ENCODE peak calls at places on chromosome 7, in ten cellular contexts. F is IMR-90; P is fibroblast of lung; U is body of pancreas; L is psoas muscle; J is H9; K is mesendoderm; S is sigmoid colon; W is aorta; B is CD8-positive, alpha-beta memory T cell. E is an unnamed sample.

GRCh38 chr7:103843689-103844480 is 145.6 kb downstream of the RELN start:
- DNase-seq in L (no peak), B (no peak), J (no peak), W (no peak), U (no peak), S (no peak), K (peak; percentile 16), F (no peak), P (no peak), E (no peak)

GRCh38 chr7:134406431-134406830 is 52.5 kb downstream of the AKR1B1 start:
- DNase-seq in U (no peak), K (no peak), L (no peak), W (no peak), S (no peak), J (no peak), P (no peak), F (no peak), B (no peak), E (no peak)

GRCh38 chr7:15326044-15326644 is 235.7 kb downstream of the AGMO start:
- DNase-seq in U (no peak), J (no peak), L (no peak), F (peak; percentile 35), K (peak; percentile 35), S (no peak), B (no peak), W (no peak), P (peak; percentile 61), E (peak; percentile 43)

GRCh38 chr7:49483142-49483541 is 290.3 kb upstream of the VWC2 start:
- DNase-seq in J (no peak), W (no peak), P (no peak), L (no peak), U (peak; percentile 24), B (no peak), K (peak; percentile 61), F (no peak), S (no peak), E (peak; percentile 36)

GRCh38 chr7:94266278-94266677 is 128.4 kb upstream of the COL1A2 start:
- DNase-seq in U (peak; percentile 40), F (no peak), B (no peak), J (no peak), W (no peak), K (no peak), P (peak; percentile 70), S (no peak), L (no peak), E (no peak)

GRCh38 chr7:151719031-151719894 is 157.7 kb downstream of the PRKAG2 start:
- DNase-seq in F (no peak), W (no peak), L (no peak), K (no peak), U (no peak), B (no peak), P (no peak), S (no peak), J (no peak), E (no peak)

GRCh38 chr7:69981646-69982045 is 383.4 kb downstream of the AUTS2 start:
- DNase-seq in U (no peak), W (no peak), S (no peak), L (no peak), P (no peak), K (no peak), J (no peak), B (no peak), F (no peak), E (no peak)

GRCh38 chr7:937851-938484 is 16.5 kb downstream of the ADAP1 start:
- DNase-seq in B (no peak), F (no peak), U (no peak), J (no peak), S (no peak), K (no peak), P (no peak), W (peak; percentile 43), L (no peak), E (no peak)

GRCh38 chr7:116733924-116734591 is 62.1 kb downstream of the MET start:
- DNase-seq in F (no peak), L (no peak), P (no peak), W (no peak), U (peak; percentile 56), J (no peak), B (no peak), S (no peak), K (no peak), E (no peak)

GRCh38 chr7:20223356-20223755 is 6.2 kb upstream of the MACC1 start:
- DNase-seq in L (no peak), W (no peak), U (no peak), B (no peak), P (peak; percentile 22), S (no peak), F (peak; percentile 63), J (no peak), K (no peak), E (no peak)

GRCh38 chr7:130133029-130133774 is 62.9 kb downstream of the KLHDC10 start:
- DNase-seq in W (no peak), B (no peak), F (no peak), P (no peak), K (no peak), U (no peak), L (no peak), J (no peak), S (no peak), E (no peak)

GRCh38 chr7:130131964-130132875 is 61.9 kb downstream of the KLHDC10 start:
- DNase-seq in F (no peak), U (no peak), W (no peak), L (no peak), B (no peak), S (no peak), K (no peak), P (no peak), J (no peak), E (no peak)

GRCh38 chr7:130131191-130131834 is 61.0 kb downstream of the KLHDC10 start:
- DNase-seq in K (no peak), B (no peak), S (no peak), P (no peak), U (no peak), F (no peak), J (no peak), W (no peak), L (no peak), E (no peak)

GRCh38 chr7:130127404-130128395 is 57.4 kb downstream of the KLHDC10 start:
- DNase-seq in W (no peak), L (no peak), F (peak; percentile 44), S (no peak), U (no peak), P (peak; percentile 52), J (no peak), B (no peak), K (no peak), E (no peak)

DNA sequence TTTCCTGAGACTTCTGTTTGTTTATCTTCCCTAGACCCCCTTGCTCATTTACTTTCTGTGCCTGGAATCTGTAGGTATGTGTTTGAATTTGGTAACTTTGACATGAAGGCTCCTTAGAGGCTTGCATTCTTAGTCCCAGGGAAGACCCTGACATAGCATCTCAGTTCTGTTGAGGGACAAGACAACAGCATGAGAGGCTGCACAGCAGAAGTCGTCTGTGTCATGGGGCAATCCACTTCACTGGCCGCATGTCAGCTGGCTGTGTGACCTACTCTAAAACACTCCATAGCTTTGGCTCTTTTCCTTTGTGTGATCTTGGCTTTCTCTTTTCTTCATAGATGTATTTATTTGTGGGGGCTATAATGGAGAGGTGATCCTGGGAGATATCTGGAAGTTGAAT is 58.8 kb downstream of the KLHDC10 start:
- DNase-seq in S (no peak), W (no peak), J (no peak), L (no peak), P (no peak), B (no peak), U (no peak), K (no peak), F (no peak), E (no peak)
- H3K27ac ChIP-seq in S (no peak overlapping the region), W (no peak overlapping the region), J (no peak overlapping the region), L (no peak overlapping the region), P (no peak overlapping the region), B (peak overlapping the region; percentile 17), U (no peak overlapping the region), K (no peak overlapping the region), F (no peak overlapping the region), E (no peak overlapping the region)

GRCh38 chr7:7190142-7190541 is 7.8 kb downstream of the C1GALT1 start:
- DNase-seq in K (peak; percentile 93), U (no peak), L (no peak), B (no peak), P (peak; percentile 74), J (no peak), S (no peak), W (no peak), F (peak; percentile 74), E (no peak)
- H3K27ac ChIP-seq in K (peak overlapping the region; percentile 62), U (no peak overlapping the region), L (no peak overlapping the region), B (no peak overlapping the region), P (peak overlapping the region; percentile 19), J (no peak overlapping the region), S (no peak overlapping the region), W (no peak overlapping the region), F (no peak overlapping the region), E (peak overlapping the region; percentile 44)

GRCh38 chr7:143012409-143012808 is 14.5 kb downstream of the OR9A2 start:
- DNase-seq in K (no peak), F (no peak), W (no peak), U (no peak), S (no peak), L (no peak), P (no peak), B (no peak), J (no peak), E (no peak)

GRCh38 chr7:143012001-143012400 is 14.9 kb downstream of the OR9A2 start:
- DNase-seq in S (no peak), F (no peak), W (no peak), P (no peak), L (no peak), J (no peak), B (no peak), U (no peak), K (no peak), E (no peak)

GRCh38 chr7:143015102-143015501 is 11.8 kb downstream of the OR9A2 start:
- DNase-seq in W (no peak), L (no peak), U (no peak), J (no peak), P (no peak), K (no peak), B (no peak), S (no peak), F (no peak), E (no peak)

GRCh38 chr7:143013897-143014296 is 13.0 kb downstream of the OR9A2 start:
- DNase-seq in W (no peak), B (no peak), U (no peak), K (no peak), F (peak; percentile 53), S (no peak), J (no peak), P (peak; percentile 79), L (no peak), E (no peak)

DNA sequence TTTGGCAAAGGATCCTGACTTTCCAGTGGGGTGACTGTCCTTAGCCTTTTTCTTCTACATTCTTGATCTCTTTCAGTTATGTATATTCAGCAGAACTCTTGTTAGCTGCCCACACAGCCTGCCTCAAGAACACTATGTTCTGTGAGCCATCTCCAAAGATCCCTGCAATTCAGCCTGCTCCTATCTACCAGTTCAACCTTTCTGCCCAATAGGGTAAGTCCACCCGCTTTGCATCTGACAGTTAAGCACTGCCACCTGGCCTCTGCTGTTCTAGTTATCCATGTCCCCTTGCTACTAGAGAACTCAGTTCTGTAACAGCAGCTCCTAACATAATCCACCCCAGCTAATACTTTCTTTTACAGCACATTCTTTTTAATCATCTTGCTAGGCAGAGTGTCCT is 13.5 kb downstream of the OR9A2 start:
- DNase-seq in L (no peak), F (no peak), B (no peak), P (no peak), K (no peak), W (no peak), S (no peak), U (no peak), J (no peak), E (no peak)
- H3K27ac ChIP-seq in L (no peak overlapping the region), F (no peak overlapping the region), B (no peak overlapping the region), P (no peak overlapping the region), K (no peak overlapping the region), W (no peak overlapping the region), S (peak overlapping the region; percentile 51), U (no peak overlapping the region), J (no peak overlapping the region), E (no peak overlapping the region)

GRCh38 chr7:44802418-44803025 is 6.0 kb downstream of the PPIA start:
- DNase-seq in W (no peak), P (no peak), K (no peak), B (no peak), L (no peak), J (no peak), S (no peak), U (no peak), F (no peak), E (no peak)
- H3K27ac ChIP-seq in W (no peak overlapping the region), P (peak overlapping the region; percentile 26), K (no peak overlapping the region), B (no peak overlapping the region), L (no peak overlapping the region), J (no peak overlapping the region), S (no peak overlapping the region), U (no peak overlapping the region), F (no peak overlapping the region), E (no peak overlapping the region)